ENCODE peak calls at places on chromosomes 3 and 15, in five cellular contexts. One of them, this sample, is unnamed.
A peak's percentile ranks its signal among the peaks of the same experiment; 100 is the strongest.

GRCh38 chr3:113747719-113748046 is 848 bp downstream of the ATP6V1A start:
- DNase-seq in heart right ventricle: no peak
- DNase-seq in ovary: no peak
- DNase-seq in mesendoderm: no peak
- DNase-seq in HepG2: peak; percentile 9
- DNase-seq in this sample: peak; percentile 42

GRCh38 chr15:79853492-79854328 is 43.1 kb downstream of the MTHFS start:
- DNase-seq in ovary: peak; percentile 63
- DNase-seq in HepG2: peak; percentile 58
- DNase-seq in mesendoderm: peak; percentile 89
- DNase-seq in heart right ventricle: peak; percentile 14
- DNase-seq in this sample: peak; percentile 92

GRCh38 chr15:28725556-28725955 is 13.3 kb upstream of the GOLGA8M start:
- DNase-seq in HepG2: no peak
- DNase-seq in mesendoderm: no peak
- DNase-seq in heart right ventricle: no peak
- DNase-seq in ovary: no peak
- DNase-seq in this sample: no peak

GRCh38 chr3:187967982-187968381 is 186.0 kb upstream of the LPP start:
- DNase-seq in mesendoderm: no peak
- DNase-seq in ovary: no peak
- DNase-seq in HepG2: no peak
- DNase-seq in heart right ventricle: no peak
- DNase-seq in this sample: no peak

GRCh38 chr3:18424213-18424861 is 802 bp downstream of the SATB1 start:
- DNase-seq in heart right ventricle: no peak
- DNase-seq in ovary: no peak
- DNase-seq in HepG2: no peak
- DNase-seq in mesendoderm: no peak
- DNase-seq in this sample: no peak

GRCh38 chr15:29437888-29438713 is 168.5 kb upstream of the NSMCE3 start:
- DNase-seq in heart right ventricle: no peak
- DNase-seq in HepG2: no peak
- DNase-seq in ovary: no peak
- DNase-seq in mesendoderm: no peak
- DNase-seq in this sample: no peak

GRCh38 chr3:58627580-58627894 is 39.0 kb downstream of the FAM3D start:
- DNase-seq in heart right ventricle: peak; percentile 65
- DNase-seq in HepG2: no peak
- DNase-seq in ovary: peak; percentile 54
- DNase-seq in mesendoderm: no peak
- DNase-seq in this sample: no peak

GRCh38 chr15:31802761-31803160 is 227.6 kb upstream of the CHRNA7 start:
- DNase-seq in mesendoderm: no peak
- DNase-seq in ovary: no peak
- DNase-seq in heart right ventricle: no peak
- DNase-seq in HepG2: no peak
- DNase-seq in this sample: no peak

GRCh38 chr3:128075516-128076464 is 23.6 kb downstream of the SEC61A1 start:
- DNase-seq in heart right ventricle: peak; percentile 92
- DNase-seq in mesendoderm: peak; percentile 95
- DNase-seq in HepG2: no peak
- DNase-seq in ovary: peak; percentile 88
- DNase-seq in this sample: peak; percentile 77

GRCh38 chr15:39555885-39556284 is 25.0 kb upstream of the THBS1 start:
- DNase-seq in heart right ventricle: no peak
- DNase-seq in HepG2: no peak
- DNase-seq in ovary: no peak
- DNase-seq in mesendoderm: peak; percentile 39
- DNase-seq in this sample: peak; percentile 55

GRCh38 chr15:28918141-28918983 is 32.6 kb downstream of the APBA2 start:
- DNase-seq in ovary: no peak
- DNase-seq in heart right ventricle: no peak
- DNase-seq in mesendoderm: peak; percentile 97
- DNase-seq in HepG2: peak; percentile 20
- DNase-seq in this sample: no peak

GRCh38 chr3:14884665-14885064 is 62.7 kb upstream of the NR2C2 start:
- DNase-seq in ovary: no peak
- DNase-seq in heart right ventricle: no peak
- DNase-seq in HepG2: no peak
- DNase-seq in mesendoderm: no peak
- DNase-seq in this sample: no peak

GRCh38 chr3:105233056-105233455 is 133.7 kb upstream of the ALCAM start:
- DNase-seq in HepG2: no peak
- DNase-seq in mesendoderm: no peak
- DNase-seq in heart right ventricle: no peak
- DNase-seq in ovary: no peak
- DNase-seq in this sample: peak; percentile 43

GRCh38 chr15:39030291-39031070 is 465.9 kb upstream of the RASGRP1 start:
- DNase-seq in mesendoderm: no peak
- DNase-seq in ovary: no peak
- DNase-seq in HepG2: no peak
- DNase-seq in heart right ventricle: no peak
- DNase-seq in this sample: peak; percentile 6

GRCh38 chr15:47885921-47886320 is 168.6 kb downstream of the SEMA6D start:
- DNase-seq in HepG2: no peak
- DNase-seq in ovary: no peak
- DNase-seq in mesendoderm: peak; percentile 35
- DNase-seq in heart right ventricle: no peak
- DNase-seq in this sample: peak; percentile 89

GRCh38 chr3:18208856-18209255 is 216.3 kb downstream of the SATB1 start:
- DNase-seq in HepG2: no peak
- DNase-seq in heart right ventricle: no peak
- DNase-seq in mesendoderm: no peak
- DNase-seq in ovary: no peak
- DNase-seq in this sample: no peak

GRCh38 chr3:147191795-147192385 is 214.5 kb downstream of the ZIC4 start:
- DNase-seq in HepG2: peak; percentile 64
- DNase-seq in ovary: no peak
- DNase-seq in mesendoderm: peak; percentile 82
- DNase-seq in heart right ventricle: no peak
- DNase-seq in this sample: peak; percentile 69

GRCh38 chr3:99637381-99638111 is 848 bp upstream of the COL8A1 start:
- DNase-seq in mesendoderm: peak; percentile 56
- DNase-seq in heart right ventricle: peak; percentile 15
- DNase-seq in ovary: peak; percentile 50
- DNase-seq in HepG2: no peak
- DNase-seq in this sample: peak; percentile 83

GRCh38 chr3:100810671-100811070 is 101.4 kb downstream of the TFG start:
- DNase-seq in ovary: no peak
- DNase-seq in HepG2: no peak
- DNase-seq in mesendoderm: no peak
- DNase-seq in heart right ventricle: no peak
- DNase-seq in this sample: no peak

GRCh38 chr3:58355174-58355573 is 22.5 kb downstream of the PXK start:
- DNase-seq in ovary: no peak
- DNase-seq in HepG2: no peak
- DNase-seq in heart right ventricle: no peak
- DNase-seq in mesendoderm: no peak
- DNase-seq in this sample: no peak

GRCh38 chr15:57551717-57552677 is 39.7 kb upstream of the MYZAP start:
- DNase-seq in HepG2: peak; percentile 52
- DNase-seq in ovary: no peak
- DNase-seq in mesendoderm: peak; percentile 98
- DNase-seq in heart right ventricle: no peak
- DNase-seq in this sample: peak; percentile 70

GRCh38 chr15:30671309-30671708 is 45.4 kb downstream of the ARHGAP11B start:
- DNase-seq in heart right ventricle: no peak
- DNase-seq in ovary: no peak
- DNase-seq in mesendoderm: no peak
- DNase-seq in HepG2: no peak
- DNase-seq in this sample: no peak

GRCh38 chr3:11583638-11584046 is 60.1 kb downstream of the VGLL4 start:
- DNase-seq in heart right ventricle: no peak
- DNase-seq in ovary: no peak
- DNase-seq in HepG2: no peak
- DNase-seq in mesendoderm: no peak
- DNase-seq in this sample: peak; percentile 32

GRCh38 chr3:123799544-123800351 is 84.4 kb downstream of the MYLK start:
- DNase-seq in ovary: no peak
- DNase-seq in heart right ventricle: no peak
- DNase-seq in mesendoderm: peak; percentile 27
- DNase-seq in HepG2: peak; percentile 89
- DNase-seq in this sample: peak; percentile 92

GRCh38 chr3:129975332-129976090 is 991 bp downstream of the TRH start:
- DNase-seq in ovary: no peak
- DNase-seq in heart right ventricle: peak; percentile 35
- DNase-seq in HepG2: no peak
- DNase-seq in mesendoderm: peak; percentile 46
- DNase-seq in this sample: no peak

GRCh38 chr3:182058488-182058887 is 346.8 kb downstream of the SOX2 start:
- DNase-seq in HepG2: no peak
- DNase-seq in ovary: no peak
- DNase-seq in mesendoderm: no peak
- DNase-seq in heart right ventricle: no peak
- DNase-seq in this sample: peak; percentile 99

GRCh38 chr3:57746156-57747125 is 9.7 kb upstream of the SLMAP start:
- DNase-seq in HepG2: no peak
- DNase-seq in mesendoderm: no peak
- DNase-seq in ovary: no peak
- DNase-seq in heart right ventricle: no peak
- DNase-seq in this sample: no peak

GRCh38 chr3:144127700-144128099 is 156.1 kb downstream of the DIPK2A start:
- DNase-seq in ovary: no peak
- DNase-seq in mesendoderm: no peak
- DNase-seq in heart right ventricle: no peak
- DNase-seq in HepG2: no peak
- DNase-seq in this sample: peak; percentile 93

GRCh38 chr15:79923515-79924169 is 26.8 kb upstream of the MTHFS start:
- DNase-seq in ovary: peak; percentile 91
- DNase-seq in heart right ventricle: peak; percentile 94
- DNase-seq in mesendoderm: peak; percentile 99
- DNase-seq in HepG2: peak; percentile 93
- DNase-seq in this sample: peak; percentile 94

GRCh38 chr3:79767194-79767952 is 425 bp downstream of the ROBO1 start:
- DNase-seq in heart right ventricle: no peak
- DNase-seq in ovary: no peak
- DNase-seq in mesendoderm: peak; percentile 57
- DNase-seq in HepG2: no peak
- DNase-seq in this sample: no peak

GRCh38 chr3:113269661-113270060 is 58.3 kb downstream of the BOC start:
- DNase-seq in mesendoderm: no peak
- DNase-seq in HepG2: no peak
- DNase-seq in heart right ventricle: no peak
- DNase-seq in ovary: peak; percentile 15
- DNase-seq in this sample: no peak

GRCh38 chr3:35932995-35933394 is 293.7 kb downstream of the ARPP21 start:
- DNase-seq in mesendoderm: no peak
- DNase-seq in heart right ventricle: no peak
- DNase-seq in ovary: no peak
- DNase-seq in HepG2: peak; percentile 46
- DNase-seq in this sample: peak; percentile 84

GRCh38 chr3:4740397-4741105 is 238.7 kb upstream of the BHLHE40 start:
- DNase-seq in ovary: peak; percentile 48
- DNase-seq in HepG2: no peak
- DNase-seq in mesendoderm: no peak
- DNase-seq in heart right ventricle: no peak
- DNase-seq in this sample: no peak

GRCh38 chr15:54226455-54226854 is 248.2 kb downstream of the UNC13C start:
- DNase-seq in ovary: no peak
- DNase-seq in HepG2: no peak
- DNase-seq in heart right ventricle: no peak
- DNase-seq in mesendoderm: no peak
- DNase-seq in this sample: no peak

GRCh38 chr15:39595621-39596221 is 14.8 kb downstream of the THBS1 start:
- DNase-seq in HepG2: no peak
- DNase-seq in mesendoderm: no peak
- DNase-seq in ovary: no peak
- DNase-seq in heart right ventricle: no peak
- DNase-seq in this sample: peak; percentile 49

GRCh38 chr3:186360779-186361178 is 1.3 kb downstream of the DGKG start:
- DNase-seq in HepG2: no peak
- DNase-seq in mesendoderm: peak; percentile 22
- DNase-seq in heart right ventricle: peak; percentile 46
- DNase-seq in ovary: no peak
- DNase-seq in this sample: no peak

GRCh38 chr3:119810018-119810435 is 28.1 kb downstream of the NR1I2 start:
- DNase-seq in mesendoderm: no peak
- DNase-seq in ovary: no peak
- DNase-seq in HepG2: no peak
- DNase-seq in heart right ventricle: peak; percentile 31
- DNase-seq in this sample: peak; percentile 15

GRCh38 chr3:197487911-197488391 is 67.8 kb downstream of the BDH1 start:
- DNase-seq in HepG2: peak; percentile 72
- DNase-seq in mesendoderm: no peak
- DNase-seq in ovary: no peak
- DNase-seq in heart right ventricle: peak; percentile 41
- DNase-seq in this sample: peak; percentile 91

GRCh38 chr3:183178833-183179549 is 16.5 kb upstream of the LAMP3 start:
- DNase-seq in mesendoderm: peak; percentile 65
- DNase-seq in ovary: peak; percentile 35
- DNase-seq in HepG2: no peak
- DNase-seq in heart right ventricle: peak; percentile 30
- DNase-seq in this sample: peak; percentile 22
- H3K4me3 ChIP-seq in mesendoderm: peak overlapping the region; percentile 50
- H3K4me3 ChIP-seq in ovary: peak overlapping the region; percentile 39
- H3K4me3 ChIP-seq in HepG2: peak overlapping the region; percentile 57
- H3K4me3 ChIP-seq in heart right ventricle: peak overlapping the region; percentile 59
- H3K4me3 ChIP-seq in this sample: peak overlapping the region; percentile 46

GRCh38 chr3:12946134-12946533 is 104.8 kb upstream of the RPL32 start:
- DNase-seq in ovary: no peak
- DNase-seq in mesendoderm: no peak
- DNase-seq in heart right ventricle: no peak
- DNase-seq in HepG2: no peak
- DNase-seq in this sample: no peak
- H3K4me3 ChIP-seq in ovary: no peak overlapping the region
- H3K4me3 ChIP-seq in mesendoderm: no peak overlapping the region
- H3K4me3 ChIP-seq in heart right ventricle: no peak overlapping the region
- H3K4me3 ChIP-seq in HepG2: no peak overlapping the region
- H3K4me3 ChIP-seq in this sample: no peak overlapping the region

GRCh38 chr15:78069630-78070029 is 7.9 kb downstream of the TBC1D2B start:
- DNase-seq in HepG2: no peak
- DNase-seq in mesendoderm: no peak
- DNase-seq in heart right ventricle: no peak
- DNase-seq in ovary: no peak
- DNase-seq in this sample: no peak
- H3K4me3 ChIP-seq in HepG2: no peak overlapping the region
- H3K4me3 ChIP-seq in mesendoderm: no peak overlapping the region
- H3K4me3 ChIP-seq in heart right ventricle: no peak overlapping the region
- H3K4me3 ChIP-seq in ovary: no peak overlapping the region
- H3K4me3 ChIP-seq in this sample: no peak overlapping the region

GRCh38 chr3:132317229-132317948 is at the start of gene ACP3:
- DNase-seq in ovary: peak; percentile 71
- DNase-seq in mesendoderm: peak; percentile 86
- DNase-seq in HepG2: no peak
- DNase-seq in heart right ventricle: peak; percentile 40
- DNase-seq in this sample: peak; percentile 98
- H3K4me3 ChIP-seq in ovary: no peak within 1 kb of the TSS
- H3K4me3 ChIP-seq in mesendoderm: no peak within 1 kb of the TSS
- H3K4me3 ChIP-seq in HepG2: no peak within 1 kb of the TSS
- H3K4me3 ChIP-seq in heart right ventricle: no peak within 1 kb of the TSS
- H3K4me3 ChIP-seq in this sample: peak within 1 kb of the TSS; percentile 3

DNA sequence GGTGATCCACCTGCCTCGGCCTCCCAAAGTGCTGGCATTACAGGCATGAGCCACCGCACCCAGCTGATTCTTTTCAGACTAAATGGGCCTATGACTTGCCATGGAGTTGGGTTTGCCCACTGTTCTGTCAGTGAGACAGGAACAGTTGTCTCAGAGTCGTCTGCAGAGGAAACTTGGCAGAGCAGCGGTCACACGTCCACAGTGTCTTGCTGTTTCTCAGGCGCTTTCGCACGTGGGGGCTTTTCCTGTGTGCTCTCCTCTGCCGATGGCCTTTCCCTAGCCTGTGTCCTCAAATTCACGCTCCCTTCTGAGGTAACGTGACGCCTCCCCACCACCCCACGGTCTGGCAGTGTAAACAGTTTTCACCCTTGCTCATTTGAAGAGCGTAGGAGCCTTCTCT is 11.3 kb downstream of the TMEM44 start:
- DNase-seq in heart right ventricle: no peak
- DNase-seq in ovary: no peak
- DNase-seq in HepG2: no peak
- DNase-seq in mesendoderm: no peak
- DNase-seq in this sample: no peak
- H3K4me3 ChIP-seq in heart right ventricle: no peak overlapping the region
- H3K4me3 ChIP-seq in ovary: no peak overlapping the region
- H3K4me3 ChIP-seq in HepG2: no peak overlapping the region
- H3K4me3 ChIP-seq in mesendoderm: no peak overlapping the region
- H3K4me3 ChIP-seq in this sample: no peak overlapping the region

This sample was measured in bronchial epithelial cell.